ENCODE peak calls at places on chromosome 4, in four cellular contexts. One of them, this sample, is unnamed. For H3K36me3, the result is how much of the 10 kb centered on the place peaks cover.

GRCh38 chr4:152850377-152850776 is 70.6 kb downstream of the ARFIP1 start:
- DNase-seq in heart right ventricle: no peak
- DNase-seq in breast epithelium: peak
- DNase-seq in sigmoid colon: no peak
- DNase-seq in this sample: peak

GRCh38 chr4:102137217-102137616 is 208.1 kb downstream of the SLC39A8 start:
- DNase-seq in heart right ventricle: no peak
- DNase-seq in sigmoid colon: no peak
- DNase-seq in breast epithelium: no peak
- DNase-seq in this sample: no peak

GRCh38 chr4:150586162-150586561 is 4.2 kb downstream of the MAB21L2 start:
- DNase-seq in sigmoid colon: no peak
- DNase-seq in heart right ventricle: no peak
- DNase-seq in breast epithelium: no peak
- DNase-seq in this sample: no peak

GRCh38 chr4:113446019-113446418 is 315.5 kb downstream of the CAMK2D start:
- DNase-seq in heart right ventricle: no peak
- DNase-seq in breast epithelium: no peak
- DNase-seq in sigmoid colon: no peak
- DNase-seq in this sample: no peak

GRCh38 chr4:61923179-61923578 is 723.1 kb downstream of the ADGRL3 start:
- DNase-seq in heart right ventricle: no peak
- DNase-seq in sigmoid colon: no peak
- DNase-seq in breast epithelium: no peak
- DNase-seq in this sample: no peak

GRCh38 chr4:181647396-181648107 is 595.6 kb upstream of the TENM3 start:
- DNase-seq in sigmoid colon: no peak
- DNase-seq in breast epithelium: no peak
- DNase-seq in heart right ventricle: no peak
- DNase-seq in this sample: peak

GRCh38 chr4:75745192-75745591 is 20.8 kb downstream of the USO1 start:
- DNase-seq in heart right ventricle: no peak
- DNase-seq in sigmoid colon: no peak
- DNase-seq in breast epithelium: no peak
- DNase-seq in this sample: peak

GRCh38 chr4:10032625-10033024 is 11.3 kb upstream of the SLC2A9 start:
- DNase-seq in breast epithelium: peak
- DNase-seq in sigmoid colon: no peak
- DNase-seq in heart right ventricle: no peak
- DNase-seq in this sample: peak

GRCh38 chr4:83516042-83516772 is 19.7 kb upstream of the GPAT3 start:
- DNase-seq in sigmoid colon: no peak
- DNase-seq in heart right ventricle: no peak
- DNase-seq in breast epithelium: no peak
- DNase-seq in this sample: peak

GRCh38 chr4:3442959-3443749 is 1.4 kb downstream of the HGFAC start:
- DNase-seq in sigmoid colon: no peak
- DNase-seq in breast epithelium: no peak
- DNase-seq in heart right ventricle: peak
- DNase-seq in this sample: no peak

GRCh38 chr4:85210353-85210752 is 243.9 kb upstream of the WDFY3 start:
- DNase-seq in sigmoid colon: no peak
- DNase-seq in breast epithelium: no peak
- DNase-seq in heart right ventricle: no peak
- DNase-seq in this sample: no peak

GRCh38 chr4:41532880-41533279 is 5.1 kb upstream of the LIMCH1 start:
- DNase-seq in heart right ventricle: no peak
- DNase-seq in breast epithelium: no peak
- DNase-seq in sigmoid colon: no peak
- DNase-seq in this sample: no peak

GRCh38 chr4:104860227-104861123 is 286.2 kb upstream of the TET2 start:
- DNase-seq in breast epithelium: peak
- DNase-seq in heart right ventricle: no peak
- DNase-seq in sigmoid colon: peak
- DNase-seq in this sample: peak

GRCh38 chr4:150209140-150209829 is 131.0 kb downstream of the DCLK2 start:
- DNase-seq in breast epithelium: no peak
- DNase-seq in sigmoid colon: peak
- DNase-seq in heart right ventricle: peak
- DNase-seq in this sample: peak

GRCh38 chr4:22876281-22876680 is 183.5 kb downstream of the GBA3 start:
- DNase-seq in sigmoid colon: no peak
- DNase-seq in breast epithelium: no peak
- DNase-seq in heart right ventricle: no peak
- DNase-seq in this sample: no peak

GRCh38 chr4:86977621-86978184 is 42.9 kb downstream of the AFF1 start:
- DNase-seq in heart right ventricle: no peak
- DNase-seq in breast epithelium: peak
- DNase-seq in sigmoid colon: no peak
- DNase-seq in this sample: peak

GRCh38 chr4:167775374-167775773 is 317.0 kb upstream of the ANXA10 start:
- DNase-seq in sigmoid colon: no peak
- DNase-seq in heart right ventricle: no peak
- DNase-seq in breast epithelium: no peak
- DNase-seq in this sample: no peak

GRCh38 chr4:73944061-73944875 is 37.6 kb downstream of the PF4 start:
- DNase-seq in heart right ventricle: peak
- DNase-seq in breast epithelium: peak
- DNase-seq in sigmoid colon: no peak
- DNase-seq in this sample: no peak

GRCh38 chr4:40621592-40622512 is 7.8 kb downstream of the RBM47 start:
- DNase-seq in sigmoid colon: peak
- DNase-seq in heart right ventricle: peak
- DNase-seq in breast epithelium: peak
- DNase-seq in this sample: peak

GRCh38 chr4:99845708-99846469 is 29.3 kb downstream of the DAPP1 start:
- DNase-seq in sigmoid colon: no peak
- DNase-seq in heart right ventricle: no peak
- DNase-seq in breast epithelium: no peak
- DNase-seq in this sample: no peak

GRCh38 chr4:151721466-151721865 is 39.3 kb downstream of the GATB start:
- DNase-seq in sigmoid colon: no peak
- DNase-seq in heart right ventricle: no peak
- DNase-seq in breast epithelium: no peak
- DNase-seq in this sample: no peak

GRCh38 chr4:112807999-112808398 is 171.1 kb downstream of the LARP7 start:
- DNase-seq in sigmoid colon: no peak
- DNase-seq in heart right ventricle: no peak
- DNase-seq in breast epithelium: no peak
- DNase-seq in this sample: no peak

GRCh38 chr4:132642196-132642817 is 506.8 kb upstream of the PCDH10 start:
- DNase-seq in breast epithelium: no peak
- DNase-seq in heart right ventricle: no peak
- DNase-seq in sigmoid colon: no peak
- DNase-seq in this sample: peak

GRCh38 chr4:7818676-7819041 is 121.0 kb downstream of the AFAP1 start:
- DNase-seq in sigmoid colon: no peak
- DNase-seq in breast epithelium: no peak
- DNase-seq in heart right ventricle: no peak
- DNase-seq in this sample: no peak

GRCh38 chr4:140930556-140930955 is 174.4 kb upstream of the TBC1D9 start:
- DNase-seq in heart right ventricle: no peak
- DNase-seq in sigmoid colon: peak
- DNase-seq in breast epithelium: no peak
- DNase-seq in this sample: no peak

GRCh38 chr4:55258152-55258863 is 87.7 kb upstream of the SRD5A3 start:
- DNase-seq in sigmoid colon: no peak
- DNase-seq in heart right ventricle: no peak
- DNase-seq in breast epithelium: no peak
- DNase-seq in this sample: no peak

DNA sequence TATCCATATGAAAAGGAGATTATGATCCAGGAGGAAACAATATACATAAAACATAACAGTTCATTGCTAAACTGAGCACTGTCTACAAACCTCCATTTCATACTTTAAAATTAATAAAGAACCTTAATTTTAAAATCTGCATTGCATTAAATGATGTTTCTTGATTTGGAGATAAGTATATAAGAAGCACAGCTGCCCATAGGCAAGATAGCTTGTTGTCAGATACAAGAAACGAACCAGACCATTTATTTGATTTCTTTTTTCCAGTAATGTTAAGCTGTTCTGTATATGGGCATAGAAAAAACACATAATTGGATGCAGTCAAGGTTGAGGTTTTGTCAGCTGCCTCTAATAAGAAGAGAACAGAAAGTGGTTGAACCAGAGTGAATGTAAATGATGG is 6.4 kb downstream of the GUF1 start:
- DNase-seq in heart right ventricle: no peak
- DNase-seq in breast epithelium: no peak
- DNase-seq in sigmoid colon: no peak
- DNase-seq in this sample: no peak
- H3K36me3 ChIP-seq in heart right ventricle: under half
- H3K36me3 ChIP-seq in breast epithelium: under half
- H3K36me3 ChIP-seq in sigmoid colon: half or more
- H3K36me3 ChIP-seq in this sample: under half

GRCh38 chr4:70722199-70722791 is 531 bp downstream of the RUFY3 start:
- DNase-seq in breast epithelium: no peak
- DNase-seq in sigmoid colon: no peak
- DNase-seq in heart right ventricle: no peak
- DNase-seq in this sample: peak

GRCh38 chr4:70714488-70714887 is 7.3 kb upstream of the RUFY3 start:
- DNase-seq in breast epithelium: no peak
- DNase-seq in heart right ventricle: no peak
- DNase-seq in sigmoid colon: no peak
- DNase-seq in this sample: no peak

GRCh38 chr4:70715097-70715496 is 6.7 kb upstream of the RUFY3 start:
- DNase-seq in sigmoid colon: no peak
- DNase-seq in heart right ventricle: no peak
- DNase-seq in breast epithelium: no peak
- DNase-seq in this sample: peak

GRCh38 chr4:70721747-70722146 is at the start of gene RUFY3:
- DNase-seq in breast epithelium: no peak
- DNase-seq in sigmoid colon: peak
- DNase-seq in heart right ventricle: no peak
- DNase-seq in this sample: peak

DNA sequence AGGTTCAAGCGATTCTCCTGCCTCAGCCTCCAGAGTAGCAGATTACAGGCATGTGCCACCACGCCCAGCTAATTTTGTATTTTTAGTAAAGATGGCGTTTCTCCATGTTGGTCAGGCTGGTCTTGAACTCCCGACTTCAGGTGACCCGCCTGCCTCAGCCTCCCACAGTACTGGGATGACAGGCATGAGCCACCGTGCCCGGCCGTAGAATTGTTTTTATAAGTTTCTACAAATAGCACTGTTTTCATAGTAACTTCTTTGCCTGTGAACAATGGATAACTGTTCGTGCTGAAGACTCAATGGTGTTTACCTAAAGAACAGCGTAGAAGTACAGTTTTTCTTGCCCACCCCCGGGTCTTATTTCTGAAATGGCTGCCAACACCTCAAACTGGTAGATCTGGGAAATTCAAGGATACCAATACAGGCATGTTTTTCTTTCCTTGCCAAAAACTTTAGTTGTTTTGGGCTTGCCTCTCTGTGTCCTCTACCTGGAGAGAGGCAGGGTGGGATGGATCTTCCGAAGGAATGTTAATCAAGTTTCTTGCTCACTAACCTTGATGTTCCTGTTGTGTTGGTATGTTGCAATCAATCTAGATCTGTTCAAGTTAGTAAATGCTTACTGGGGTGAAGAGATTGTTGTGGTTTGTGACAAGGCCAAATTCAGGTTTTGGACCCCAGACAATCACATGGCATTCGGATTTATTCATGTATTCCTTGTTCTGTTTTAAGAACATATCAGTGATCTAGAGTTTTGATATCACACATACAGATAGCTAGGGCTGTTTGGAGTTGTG is 2.8 kb upstream of the RUFY3 start:
- DNase-seq in breast epithelium: no peak
- DNase-seq in heart right ventricle: no peak
- DNase-seq in sigmoid colon: no peak
- DNase-seq in this sample: no peak
- H3K4me3 ChIP-seq in breast epithelium: no peak
- H3K4me3 ChIP-seq in heart right ventricle: no peak
- H3K4me3 ChIP-seq in sigmoid colon: no peak
- H3K4me3 ChIP-seq in this sample: no peak

GRCh38 chr4:164383187-164384181 is 370.4 kb upstream of the SMIM31 start:
- DNase-seq in heart right ventricle: peak
- DNase-seq in breast epithelium: no peak
- DNase-seq in sigmoid colon: peak
- DNase-seq in this sample: peak
- TF ChIP-seq CTCF in heart right ventricle: no peak
- TF ChIP-seq CTCF in breast epithelium: no peak
- TF ChIP-seq CTCF in sigmoid colon: peak
- TF ChIP-seq CTCF in this sample: peak

GRCh38 chr4:857461-857860 is 31.5 kb upstream of the CPLX1 start:
- DNase-seq in breast epithelium: no peak
- DNase-seq in sigmoid colon: no peak
- DNase-seq in heart right ventricle: no peak
- DNase-seq in this sample: no peak
- H3K36me3 ChIP-seq in breast epithelium: under half
- H3K36me3 ChIP-seq in sigmoid colon: half or more
- H3K36me3 ChIP-seq in heart right ventricle: under half
- H3K36me3 ChIP-seq in this sample: under half

GRCh38 chr4:186820371-186820990 is 96.8 kb upstream of the FAT1 start:
- DNase-seq in heart right ventricle: peak
- DNase-seq in breast epithelium: no peak
- DNase-seq in sigmoid colon: peak
- DNase-seq in this sample: peak
- H3K4me3 ChIP-seq in heart right ventricle: no peak
- H3K4me3 ChIP-seq in breast epithelium: no peak
- H3K4me3 ChIP-seq in sigmoid colon: no peak
- H3K4me3 ChIP-seq in this sample: no peak

GRCh38 chr4:119626943-119627266 is 1.7 kb downstream of the PDE5A start:
- DNase-seq in heart right ventricle: no peak
- DNase-seq in breast epithelium: no peak
- DNase-seq in sigmoid colon: no peak
- DNase-seq in this sample: no peak

GRCh38 chr4:119629142-119629471 is 503 bp upstream of the PDE5A start:
- DNase-seq in heart right ventricle: no peak
- DNase-seq in sigmoid colon: no peak
- DNase-seq in breast epithelium: no peak
- DNase-seq in this sample: no peak

GRCh38 chr4:119628281-119629141 is at the start of gene PDE5A:
- DNase-seq in sigmoid colon: peak
- DNase-seq in breast epithelium: peak
- DNase-seq in heart right ventricle: peak
- DNase-seq in this sample: peak

GRCh38 chr4:119626420-119626819 is 2.2 kb downstream of the PDE5A start:
- DNase-seq in breast epithelium: no peak
- DNase-seq in heart right ventricle: no peak
- DNase-seq in sigmoid colon: no peak
- DNase-seq in this sample: no peak

GRCh38 chr4:119627267-119628190 is 1.1 kb downstream of the PDE5A start:
- DNase-seq in breast epithelium: peak
- DNase-seq in sigmoid colon: peak
- DNase-seq in heart right ventricle: peak
- DNase-seq in this sample: peak
- TF ChIP-seq CTCF in breast epithelium: peak
- TF ChIP-seq CTCF in sigmoid colon: no peak
- TF ChIP-seq CTCF in heart right ventricle: peak
- TF ChIP-seq CTCF in this sample: no peak

DNA sequence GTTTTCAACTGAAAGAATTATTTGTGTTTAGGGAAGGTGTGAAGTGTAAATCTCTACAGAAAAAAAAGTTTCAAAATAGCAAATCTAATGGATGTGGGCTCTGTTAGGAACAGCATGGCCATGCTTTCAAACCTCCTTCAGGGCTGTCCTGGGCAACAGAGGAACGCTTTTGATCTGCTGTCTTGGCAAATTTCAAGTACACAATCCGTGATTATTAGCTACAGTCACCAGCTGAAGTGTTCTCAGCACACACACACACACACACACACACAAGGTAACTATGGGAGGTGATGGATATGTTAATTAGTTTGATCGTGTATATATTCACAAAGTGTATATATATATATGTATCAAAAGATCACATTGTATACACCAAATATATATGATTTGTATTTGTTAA is 40.5 kb upstream of the HELT start:
- DNase-seq in sigmoid colon: no peak
- DNase-seq in heart right ventricle: no peak
- DNase-seq in breast epithelium: no peak
- DNase-seq in this sample: no peak
- H3K36me3 ChIP-seq in sigmoid colon: under half
- H3K36me3 ChIP-seq in heart right ventricle: under half
- H3K36me3 ChIP-seq in breast epithelium: under half
- H3K36me3 ChIP-seq in this sample: under half

This sample was measured in brain microvascular endothelial cell.